ENCODE peak calls at places on chromosomes 7 and 10, in four cellular contexts. One of them, this sample, is unnamed.

GRCh38 chr10:63713191-63714144 is 192.3 kb downstream of the REEP3 start:
- DNase-seq in posterior cingulate gyrus: peak
- DNase-seq in RCC 7860: no peak
- DNase-seq in stimulated activated naive B cell treated with anti-CD40 and anti-IgM and Interleukin-4, amounts not matched to agents 10 μg/mL and 1 μg/mL and 100 μg/mL, for 72 hours: no peak
- DNase-seq in this sample: peak

GRCh38 chr7:152459724-152460251 is 24.0 kb upstream of the KMT2C start:
- DNase-seq in RCC 7860: no peak
- DNase-seq in stimulated activated naive B cell treated with anti-CD40 and anti-IgM and Interleukin-4, amounts not matched to agents 10 μg/mL and 1 μg/mL and 100 μg/mL, for 72 hours: peak
- DNase-seq in posterior cingulate gyrus: no peak
- DNase-seq in this sample: no peak

GRCh38 chr7:7989985-7990761 is 21.6 kb downstream of the GLCCI1 start:
- DNase-seq in RCC 7860: no peak
- DNase-seq in stimulated activated naive B cell treated with anti-CD40 and anti-IgM and Interleukin-4, amounts not matched to agents 10 μg/mL and 1 μg/mL and 100 μg/mL, for 72 hours: no peak
- DNase-seq in posterior cingulate gyrus: no peak
- DNase-seq in this sample: no peak

GRCh38 chr7:152859781-152860191 is 100.2 kb downstream of the ACTR3B start:
- DNase-seq in RCC 7860: peak
- DNase-seq in posterior cingulate gyrus: no peak
- DNase-seq in stimulated activated naive B cell treated with anti-CD40 and anti-IgM and Interleukin-4, amounts not matched to agents 10 μg/mL and 1 μg/mL and 100 μg/mL, for 72 hours: no peak
- DNase-seq in this sample: no peak

GRCh38 chr10:61899045-61899444 is 2.5 kb upstream of the ARID5B start:
- DNase-seq in stimulated activated naive B cell treated with anti-CD40 and anti-IgM and Interleukin-4, amounts not matched to agents 10 μg/mL and 1 μg/mL and 100 μg/mL, for 72 hours: no peak
- DNase-seq in RCC 7860: peak
- DNase-seq in posterior cingulate gyrus: no peak
- DNase-seq in this sample: no peak

GRCh38 chr7:109873296-109873695 is 1217.6 kb upstream of the LRRN3 start:
- DNase-seq in RCC 7860: no peak
- DNase-seq in stimulated activated naive B cell treated with anti-CD40 and anti-IgM and Interleukin-4, amounts not matched to agents 10 μg/mL and 1 μg/mL and 100 μg/mL, for 72 hours: no peak
- DNase-seq in posterior cingulate gyrus: no peak
- DNase-seq in this sample: peak

GRCh38 chr10:129161184-129161583 is 305.9 kb upstream of the MGMT start:
- DNase-seq in stimulated activated naive B cell treated with anti-CD40 and anti-IgM and Interleukin-4, amounts not matched to agents 10 μg/mL and 1 μg/mL and 100 μg/mL, for 72 hours: no peak
- DNase-seq in RCC 7860: peak
- DNase-seq in posterior cingulate gyrus: no peak
- DNase-seq in this sample: no peak

GRCh38 chr7:66957595-66958290 is 36.7 kb downstream of the TMEM248 start:
- DNase-seq in stimulated activated naive B cell treated with anti-CD40 and anti-IgM and Interleukin-4, amounts not matched to agents 10 μg/mL and 1 μg/mL and 100 μg/mL, for 72 hours: no peak
- DNase-seq in RCC 7860: no peak
- DNase-seq in posterior cingulate gyrus: no peak
- DNase-seq in this sample: no peak

GRCh38 chr7:114820993-114821945 is 100.6 kb upstream of the MDFIC start:
- DNase-seq in posterior cingulate gyrus: no peak
- DNase-seq in RCC 7860: no peak
- DNase-seq in stimulated activated naive B cell treated with anti-CD40 and anti-IgM and Interleukin-4, amounts not matched to agents 10 μg/mL and 1 μg/mL and 100 μg/mL, for 72 hours: no peak
- DNase-seq in this sample: no peak

GRCh38 chr7:144384071-144384470 is 19.4 kb downstream of the NOBOX start:
- DNase-seq in stimulated activated naive B cell treated with anti-CD40 and anti-IgM and Interleukin-4, amounts not matched to agents 10 μg/mL and 1 μg/mL and 100 μg/mL, for 72 hours: no peak
- DNase-seq in RCC 7860: peak
- DNase-seq in posterior cingulate gyrus: no peak
- DNase-seq in this sample: no peak

GRCh38 chr10:112210672-112211071 is 27.1 kb upstream of the GPAM start:
- DNase-seq in posterior cingulate gyrus: no peak
- DNase-seq in RCC 7860: no peak
- DNase-seq in stimulated activated naive B cell treated with anti-CD40 and anti-IgM and Interleukin-4, amounts not matched to agents 10 μg/mL and 1 μg/mL and 100 μg/mL, for 72 hours: no peak
- DNase-seq in this sample: no peak

GRCh38 chr10:70903262-70903921 is 15.0 kb upstream of the PCBD1 start:
- DNase-seq in posterior cingulate gyrus: peak
- DNase-seq in RCC 7860: peak
- DNase-seq in stimulated activated naive B cell treated with anti-CD40 and anti-IgM and Interleukin-4, amounts not matched to agents 10 μg/mL and 1 μg/mL and 100 μg/mL, for 72 hours: no peak
- DNase-seq in this sample: peak

GRCh38 chr7:156003220-156004162 is 191.2 kb upstream of the SHH start:
- DNase-seq in posterior cingulate gyrus: no peak
- DNase-seq in stimulated activated naive B cell treated with anti-CD40 and anti-IgM and Interleukin-4, amounts not matched to agents 10 μg/mL and 1 μg/mL and 100 μg/mL, for 72 hours: no peak
- DNase-seq in RCC 7860: no peak
- DNase-seq in this sample: no peak

GRCh38 chr10:24149640-24150039 is 59.3 kb upstream of the KIAA1217 start:
- DNase-seq in RCC 7860: no peak
- DNase-seq in posterior cingulate gyrus: no peak
- DNase-seq in stimulated activated naive B cell treated with anti-CD40 and anti-IgM and Interleukin-4, amounts not matched to agents 10 μg/mL and 1 μg/mL and 100 μg/mL, for 72 hours: no peak
- DNase-seq in this sample: no peak

GRCh38 chr7:94701555-94701973 is 45.6 kb upstream of the SGCE start:
- DNase-seq in RCC 7860: peak
- DNase-seq in stimulated activated naive B cell treated with anti-CD40 and anti-IgM and Interleukin-4, amounts not matched to agents 10 μg/mL and 1 μg/mL and 100 μg/mL, for 72 hours: no peak
- DNase-seq in posterior cingulate gyrus: no peak
- DNase-seq in this sample: no peak

This sample was measured in left cardiac atrium.